ENCODE peak calls at places on chromosomes 16 and 17, in eight cellular contexts. Y is lung, O is A549, E is left ventricle myocardium inferior, W is mammary epithelial cell, I is trophoblast cell, T is GM23338, B is fibroblast of lung. J is an unnamed sample.

GRCh38 chr17:33227911-33228310 is 65.2 kb downstream of the ASIC2 start:
- DNase-seq in Y (no peak), O (no peak), E (no peak), W (no peak), I (no peak), T (no peak), B (no peak), J (no peak)

GRCh38 chr16:81946206-81946605 is 65.1 kb downstream of the SDR42E1 start:
- DNase-seq in Y (no peak), O (no peak), E (no peak), W (no peak), I (no peak), T (no peak), B (peak), J (no peak)

GRCh38 chr16:27644165-27644564 is 94.2 kb downstream of the KATNIP start:
- DNase-seq in Y (no peak), O (no peak), E (no peak), W (no peak), I (no peak), T (no peak), B (no peak), J (no peak)

GRCh38 chr16:49858200-49859129 is 2.6 kb upstream of the ZNF423 start:
- DNase-seq in Y (peak), O (peak), E (peak), W (peak), I (no peak), T (peak), B (peak), J (no peak)

GRCh38 chr17:79519152-79519523 is 91.7 kb downstream of the RBFOX3 start:
- DNase-seq in Y (no peak), O (no peak), E (no peak), W (no peak), I (no peak), T (no peak), B (no peak), J (no peak)

GRCh38 chr17:2335726-2336214 is 487 bp downstream of the TSR1 start:
- DNase-seq in Y (no peak), O (no peak), E (no peak), W (no peak), I (no peak), T (peak), B (peak), J (no peak)

GRCh38 chr16:4675864-4676786 is 17.2 kb upstream of the NUDT16L1 start:
- DNase-seq in Y (no peak), O (no peak), E (no peak), W (no peak), I (no peak), T (peak), B (no peak), J (no peak)

GRCh38 chr16:80914379-80915078 is 92.2 kb downstream of the CMC2 start:
- DNase-seq in Y (no peak), O (no peak), E (no peak), W (no peak), I (no peak), T (no peak), B (no peak), J (no peak)

GRCh38 chr17:55409030-55409800 is 12.4 kb downstream of the MMD start:
- DNase-seq in Y (no peak), O (no peak), E (no peak), W (no peak), I (no peak), T (no peak), B (no peak), J (no peak)

GRCh38 chr17:46722662-46723285 is 95.7 kb downstream of the WNT3 start:
- DNase-seq in Y (no peak), O (no peak), E (no peak), W (no peak), I (peak), T (no peak), B (peak), J (no peak)

DNA sequence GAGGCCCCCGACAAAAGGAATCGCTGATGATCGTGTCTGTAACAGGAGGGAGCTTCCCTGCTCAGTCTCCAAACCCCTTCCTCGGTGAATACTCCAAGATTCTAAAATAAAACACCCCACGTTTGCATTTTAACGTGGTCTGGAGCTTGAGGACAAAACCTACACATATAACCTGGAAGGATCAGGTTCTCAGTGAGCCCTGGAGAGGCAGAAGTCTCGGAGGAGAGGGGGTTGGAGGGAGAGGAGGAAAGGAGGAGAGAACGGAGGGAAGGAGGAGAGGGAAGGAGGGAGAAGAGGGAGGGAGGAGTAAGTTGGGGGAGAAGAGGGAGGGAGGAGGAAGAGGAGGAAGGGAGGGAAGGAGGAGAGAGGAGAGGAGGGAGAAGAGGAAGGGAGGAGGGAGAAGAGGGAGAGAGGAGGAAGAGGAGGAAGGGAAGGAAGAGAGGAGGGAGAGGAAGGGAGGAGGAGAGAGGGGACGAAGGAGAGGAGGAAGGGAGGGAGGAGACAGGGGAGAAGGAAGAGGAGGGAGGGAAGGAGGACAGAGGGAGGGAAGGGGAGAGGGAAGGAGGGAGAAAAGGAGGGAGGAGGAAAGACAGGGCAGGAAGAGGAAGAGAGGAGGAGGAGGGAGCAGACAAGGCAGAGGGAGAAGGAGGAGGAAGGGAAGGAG is 27.4 kb upstream of the GINS2 start:
- DNase-seq in Y (no peak), O (no peak), E (no peak), W (no peak), I (no peak), T (peak), B (no peak), J (no peak)
- H3K4me3 ChIP-seq in Y (no peak), O (no peak), E (no peak), W (no peak), I (no peak), T (peak), B (no peak), J (no peak)

DNA sequence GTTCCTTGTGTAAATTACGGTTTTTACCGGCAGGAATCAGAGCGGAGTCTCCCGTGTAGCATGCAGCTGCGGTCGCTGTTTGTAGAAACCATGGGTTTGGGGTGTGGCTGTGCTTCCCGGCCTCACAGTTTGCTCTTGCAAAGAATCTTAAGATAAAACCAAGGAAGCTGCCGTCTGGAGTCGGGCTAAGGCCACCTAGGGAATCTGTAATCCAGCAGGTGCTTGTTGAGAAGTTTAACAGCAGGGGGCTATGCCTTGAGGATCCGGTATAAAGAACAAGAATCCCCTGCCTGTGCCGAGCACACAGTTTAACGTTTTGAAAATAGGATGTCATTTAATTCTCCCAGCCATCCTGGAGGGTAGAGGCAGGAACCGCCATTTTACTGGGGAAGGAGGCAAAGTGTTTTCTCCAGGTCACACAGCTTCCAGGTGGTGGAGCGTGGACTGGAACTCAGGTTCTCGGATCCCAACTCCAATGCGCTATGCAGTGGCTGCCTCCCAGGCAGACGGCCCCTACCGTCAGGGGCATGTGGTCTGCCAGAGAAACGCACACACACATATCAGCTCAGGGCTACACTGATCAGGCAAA is 6.0 kb upstream of the TLCD3A start:
- DNase-seq in Y (no peak), O (no peak), E (no peak), W (no peak), I (no peak), T (peak), B (no peak), J (no peak)
- H3K4me3 ChIP-seq in Y (no peak), O (no peak), E (no peak), W (no peak), I (no peak), T (peak), B (no peak), J (no peak)

DNA sequence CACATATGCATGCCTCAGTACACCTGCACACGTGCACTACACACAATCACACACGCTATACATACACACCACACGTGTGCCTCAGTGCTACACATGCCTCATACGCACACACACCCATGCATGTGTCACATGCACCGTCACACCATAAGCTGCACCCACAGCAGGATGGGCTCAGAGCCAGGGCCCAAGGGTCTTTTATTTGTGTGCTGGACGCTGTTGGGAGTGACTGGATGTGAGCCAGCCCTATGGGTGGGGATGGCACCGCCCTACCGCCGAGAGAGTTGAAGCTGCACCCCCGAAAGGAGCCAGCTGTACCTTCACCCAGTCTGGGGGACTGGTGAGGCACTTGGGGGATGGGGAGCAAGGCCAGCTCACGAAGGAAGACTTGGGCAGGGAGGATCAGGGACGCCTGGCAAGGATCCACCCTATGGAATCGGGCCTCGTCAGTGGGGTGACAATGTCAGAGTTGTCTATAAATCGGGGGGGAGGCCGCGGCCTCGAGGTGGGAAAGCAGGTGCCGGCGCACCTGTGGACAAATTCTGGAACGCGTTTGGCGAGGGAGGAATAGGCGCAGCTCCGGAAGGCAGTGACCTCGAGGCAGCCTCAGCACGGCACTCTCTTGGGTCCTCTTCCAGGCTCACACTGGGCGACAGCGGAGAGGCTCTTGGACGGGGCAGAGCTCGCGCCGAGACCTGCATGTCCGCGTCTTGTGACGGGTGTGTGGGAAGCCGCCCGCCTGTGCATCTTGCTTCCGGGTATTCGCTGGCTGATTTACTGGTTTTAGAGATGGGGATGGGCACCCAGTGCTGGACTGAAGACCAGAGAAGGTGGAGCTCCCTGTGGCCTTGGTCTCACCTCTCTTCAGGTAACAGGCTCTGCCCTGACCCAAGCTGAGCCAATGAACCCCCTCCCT is 7.3 kb downstream of the RGS11 start:
- DNase-seq in Y (no peak), O (no peak), E (no peak), W (no peak), I (peak), T (no peak), B (no peak), J (peak)
- H3K4me3 ChIP-seq in Y (no peak), O (no peak), E (no peak), W (no peak), I (peak), T (no peak), B (no peak), J (no peak)

DNA sequence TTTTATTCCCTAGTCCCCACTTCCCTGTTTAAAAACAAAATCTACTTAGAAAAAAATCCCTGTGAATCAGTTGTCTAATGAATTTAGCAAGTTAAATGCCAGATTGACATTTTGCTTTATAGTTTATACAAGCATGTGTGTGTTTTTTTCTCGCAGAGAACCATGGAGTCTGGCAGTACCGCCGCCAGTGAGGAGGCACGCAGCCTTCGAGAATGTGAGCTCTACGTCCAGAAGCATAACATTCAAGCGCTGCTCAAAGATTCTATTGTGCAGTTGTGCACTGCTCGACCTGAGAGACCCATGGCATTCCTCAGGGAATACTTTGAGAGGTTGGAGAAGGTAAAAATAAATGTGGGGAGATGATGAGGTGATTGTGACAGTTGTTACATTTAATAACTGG is 3.0 kb downstream of the PRKAR1A start:
- DNase-seq in Y (no peak), O (no peak), E (no peak), W (no peak), I (no peak), T (no peak), B (peak), J (no peak)
- H3K4me3 ChIP-seq in Y (no peak), O (no peak), E (peak), W (peak), I (no peak), T (peak), B (peak), J (no peak)

GRCh38 chr17:76844485-76844829 is 23.7 kb upstream of the MGAT5B start:
- DNase-seq in Y (no peak), O (no peak), E (no peak), W (no peak), I (no peak), T (no peak), B (no peak), J (no peak)

GRCh38 chr17:76847031-76847430 is 21.2 kb upstream of the MGAT5B start:
- DNase-seq in Y (no peak), O (no peak), E (no peak), W (no peak), I (no peak), T (no peak), B (no peak), J (no peak)

GRCh38 chr17:76845524-76845923 is 22.7 kb upstream of the MGAT5B start:
- DNase-seq in Y (no peak), O (no peak), E (no peak), W (no peak), I (peak), T (no peak), B (peak), J (no peak)

GRCh38 chr17:76843703-76844484 is 24.3 kb upstream of the MGAT5B start:
- DNase-seq in Y (no peak), O (no peak), E (no peak), W (no peak), I (peak), T (no peak), B (no peak), J (no peak)

GRCh38 chr17:76844846-76845245 is 23.4 kb upstream of the MGAT5B start:
- DNase-seq in Y (no peak), O (no peak), E (no peak), W (no peak), I (no peak), T (no peak), B (no peak), J (no peak)
- H3K4me3 ChIP-seq in Y (no peak), O (no peak), E (no peak), W (no peak), I (no peak), T (no peak), B (no peak), J (no peak)

DNA sequence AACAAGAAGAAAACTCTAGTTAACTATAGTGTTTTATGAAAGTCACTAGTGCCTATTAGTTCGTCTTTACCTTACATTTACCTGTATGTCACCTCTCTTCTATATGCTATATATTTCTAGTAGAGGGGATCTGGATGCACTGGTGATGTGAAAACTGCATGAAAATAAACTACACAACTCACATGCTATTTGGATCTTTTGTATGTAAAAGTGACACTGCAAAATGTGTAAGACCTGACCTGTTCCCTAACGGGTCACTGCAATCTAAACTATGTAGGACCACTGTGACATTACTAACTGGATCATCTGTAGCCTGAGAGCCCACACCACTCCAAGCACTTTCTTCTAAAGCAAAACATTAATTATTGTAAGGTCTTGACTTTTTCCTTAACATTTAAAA is 1.7 kb downstream of the BLMH start:
- DNase-seq in Y (no peak), O (no peak), E (no peak), W (no peak), I (no peak), T (no peak), B (no peak), J (no peak)
- H3K4me3 ChIP-seq in Y (no peak), O (peak), E (peak), W (no peak), I (no peak), T (no peak), B (no peak), J (no peak)